ENCODE peak calls at places on chromosomes 16 and 17, in five cellular contexts. One of them, this sample, is unnamed.

GRCh38 chr16:4414187-4414909 is 2.0 kb downstream of the CORO7 start:
- DNase-seq in uterus: no peak
- DNase-seq in heart left ventricle: no peak
- DNase-seq in DND-41: no peak
- DNase-seq in cardiac muscle cell: no peak
- DNase-seq in this sample: no peak

GRCh38 chr16:77600555-77600954 is 121.8 kb upstream of the NUDT7 start:
- DNase-seq in heart left ventricle: no peak
- DNase-seq in DND-41: no peak
- DNase-seq in cardiac muscle cell: no peak
- DNase-seq in uterus: no peak
- DNase-seq in this sample: no peak

GRCh38 chr16:77306050-77306616 is 106.9 kb downstream of the SYCE1L start:
- DNase-seq in cardiac muscle cell: no peak
- DNase-seq in heart left ventricle: no peak
- DNase-seq in DND-41: peak; percentile 59
- DNase-seq in uterus: no peak
- DNase-seq in this sample: no peak

GRCh38 chr16:53664724-53665345 is 38.8 kb downstream of the RPGRIP1L start:
- DNase-seq in DND-41: no peak
- DNase-seq in uterus: no peak
- DNase-seq in cardiac muscle cell: peak; percentile 91
- DNase-seq in heart left ventricle: no peak
- DNase-seq in this sample: no peak

GRCh38 chr17:17808706-17809432 is 27.9 kb downstream of the SREBF1 start:
- DNase-seq in cardiac muscle cell: peak; percentile 43
- DNase-seq in DND-41: no peak
- DNase-seq in heart left ventricle: no peak
- DNase-seq in uterus: no peak
- DNase-seq in this sample: no peak

GRCh38 chr17:71440513-71440912 is 680.3 kb upstream of the SOX9 start:
- DNase-seq in uterus: no peak
- DNase-seq in cardiac muscle cell: no peak
- DNase-seq in heart left ventricle: no peak
- DNase-seq in DND-41: no peak
- DNase-seq in this sample: no peak

GRCh38 chr16:85860413-85861094 is 38.4 kb upstream of the IRF8 start:
- DNase-seq in uterus: no peak
- DNase-seq in heart left ventricle: no peak
- DNase-seq in cardiac muscle cell: no peak
- DNase-seq in DND-41: no peak
- DNase-seq in this sample: no peak

GRCh38 chr16:75591001-75591852 is 25.0 kb downstream of the GABARAPL2 start:
- DNase-seq in DND-41: no peak
- DNase-seq in uterus: peak; percentile 77
- DNase-seq in cardiac muscle cell: peak; percentile 84
- DNase-seq in heart left ventricle: peak; percentile 83
- DNase-seq in this sample: no peak

GRCh38 chr17:3794890-3795757 is 5.9 kb downstream of the ITGAE start:
- DNase-seq in DND-41: no peak
- DNase-seq in uterus: no peak
- DNase-seq in heart left ventricle: no peak
- DNase-seq in cardiac muscle cell: no peak
- DNase-seq in this sample: no peak

GRCh38 chr17:17971431-17972125 is 622 bp downstream of the TOM1L2 start:
- DNase-seq in uterus: peak; percentile 40
- DNase-seq in heart left ventricle: peak; percentile 69
- DNase-seq in DND-41: peak; percentile 15
- DNase-seq in cardiac muscle cell: peak; percentile 41
- DNase-seq in this sample: no peak

GRCh38 chr17:79131701-79132100 is 57.1 kb downstream of the ENGASE start:
- DNase-seq in DND-41: no peak
- DNase-seq in heart left ventricle: no peak
- DNase-seq in cardiac muscle cell: no peak
- DNase-seq in uterus: no peak
- DNase-seq in this sample: no peak

GRCh38 chr16:1024126-1024525 is 42.6 kb downstream of the SOX8 start:
- DNase-seq in uterus: no peak
- DNase-seq in heart left ventricle: no peak
- DNase-seq in cardiac muscle cell: no peak
- DNase-seq in DND-41: no peak
- DNase-seq in this sample: no peak

GRCh38 chr17:74499992-74500391 is 31.3 kb downstream of the CD300LB start:
- DNase-seq in uterus: no peak
- DNase-seq in cardiac muscle cell: no peak
- DNase-seq in DND-41: no peak
- DNase-seq in heart left ventricle: no peak
- DNase-seq in this sample: no peak

DNA sequence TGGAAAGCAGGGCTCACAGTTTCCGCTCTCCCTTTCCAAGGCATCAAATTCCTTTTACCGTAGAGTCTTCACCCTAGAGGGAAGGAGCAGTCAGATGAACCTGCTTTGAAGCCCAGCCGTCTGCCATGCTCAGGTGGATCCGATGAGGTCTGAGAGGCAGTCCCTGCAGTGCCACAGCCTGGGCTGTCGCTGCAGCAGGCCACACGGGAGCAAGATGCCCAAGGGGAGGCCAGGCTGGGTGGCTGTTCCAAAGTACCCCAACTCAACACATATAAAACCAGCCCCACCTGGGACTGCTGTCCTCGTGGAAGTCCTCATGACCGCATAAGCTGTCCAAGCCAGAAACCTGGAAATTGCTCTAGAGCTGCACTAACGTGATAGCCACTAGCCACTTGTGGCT is 4.9 kb upstream of the LIMD2 start:
- DNase-seq in heart left ventricle: no peak
- DNase-seq in cardiac muscle cell: no peak
- DNase-seq in uterus: no peak
- DNase-seq in DND-41: no peak
- DNase-seq in this sample: no peak
- H3K27ac ChIP-seq in heart left ventricle: peak overlapping the region; percentile 15
- H3K27ac ChIP-seq in cardiac muscle cell: no peak overlapping the region
- H3K27ac ChIP-seq in uterus: no peak overlapping the region
- H3K27ac ChIP-seq in DND-41: no peak overlapping the region
- H3K27ac ChIP-seq in this sample: no peak overlapping the region

DNA sequence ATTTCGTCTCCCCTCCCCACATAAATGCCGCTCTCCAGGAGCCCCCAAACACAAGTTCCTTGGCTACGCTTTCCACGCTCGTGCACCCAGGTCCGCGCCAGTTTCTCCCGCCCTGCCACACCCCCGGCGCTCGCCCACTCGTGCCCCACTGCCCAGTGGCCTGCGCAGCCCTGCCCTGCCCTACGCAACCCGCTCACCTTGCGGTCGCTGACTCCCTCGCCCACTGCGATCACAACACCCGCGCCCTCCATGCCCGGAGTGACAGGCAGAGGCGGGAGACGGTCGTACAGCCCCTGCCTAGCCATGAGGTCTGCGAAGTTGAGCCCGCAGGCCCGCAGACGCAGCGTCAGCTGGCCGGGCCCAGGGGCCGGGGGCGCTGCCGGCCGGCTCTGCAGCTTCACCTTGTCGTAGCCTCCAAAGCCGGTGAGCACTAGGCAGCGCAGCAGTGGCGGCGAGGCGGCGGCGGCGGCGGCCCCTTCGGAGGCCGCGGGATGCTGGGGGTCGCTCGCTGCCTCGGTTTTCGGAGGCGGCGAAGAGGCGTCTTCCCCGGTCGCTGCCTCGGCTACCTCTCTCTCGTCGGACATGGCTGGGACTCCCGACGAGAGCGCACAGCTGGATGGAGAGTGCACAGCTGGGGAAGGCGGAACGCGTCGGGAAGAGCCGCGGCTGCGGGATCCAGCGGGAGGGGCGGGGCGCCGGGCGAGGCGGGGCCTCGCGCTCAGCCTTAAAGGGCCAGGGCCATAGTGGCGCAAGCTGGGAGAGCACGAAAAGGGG is at the start of gene VAT1:
- DNase-seq in uterus: peak; percentile 78
- DNase-seq in heart left ventricle: peak; percentile 86
- DNase-seq in cardiac muscle cell: peak; percentile 84
- DNase-seq in DND-41: peak; percentile 74
- DNase-seq in this sample: peak; percentile 81
- TF ChIP-seq CTCF in uterus: peak; percentile 7
- TF ChIP-seq CTCF in heart left ventricle: no peak
- TF ChIP-seq CTCF in cardiac muscle cell: no peak
- TF ChIP-seq CTCF in DND-41: no peak
- TF ChIP-seq CTCF in this sample: no peak

GRCh38 chr16:9709221-9709620 is 473.0 kb downstream of the GRIN2A start:
- DNase-seq in uterus: no peak
- DNase-seq in heart left ventricle: no peak
- DNase-seq in DND-41: no peak
- DNase-seq in cardiac muscle cell: no peak
- DNase-seq in this sample: no peak
- H3K27ac ChIP-seq in uterus: no peak overlapping the region
- H3K27ac ChIP-seq in heart left ventricle: no peak overlapping the region
- H3K27ac ChIP-seq in DND-41: no peak overlapping the region
- H3K27ac ChIP-seq in cardiac muscle cell: no peak overlapping the region
- H3K27ac ChIP-seq in this sample: no peak overlapping the region

GRCh38 chr17:36752096-36752888 is 150.9 kb downstream of the MRM1 start:
- DNase-seq in DND-41: no peak
- DNase-seq in heart left ventricle: no peak
- DNase-seq in cardiac muscle cell: no peak
- DNase-seq in uterus: no peak
- DNase-seq in this sample: no peak

GRCh38 chr17:36756695-36757094 is 155.3 kb downstream of the MRM1 start:
- DNase-seq in uterus: no peak
- DNase-seq in DND-41: no peak
- DNase-seq in heart left ventricle: no peak
- DNase-seq in cardiac muscle cell: no peak
- DNase-seq in this sample: no peak

GRCh38 chr17:36750316-36750885 is 149.0 kb downstream of the MRM1 start:
- DNase-seq in heart left ventricle: no peak
- DNase-seq in uterus: no peak
- DNase-seq in cardiac muscle cell: no peak
- DNase-seq in DND-41: no peak
- DNase-seq in this sample: no peak

GRCh38 chr17:36760425-36760824 is 159.0 kb downstream of the MRM1 start:
- DNase-seq in heart left ventricle: no peak
- DNase-seq in uterus: no peak
- DNase-seq in cardiac muscle cell: no peak
- DNase-seq in DND-41: no peak
- DNase-seq in this sample: no peak

GRCh38 chr17:36755586-36755985 is 154.2 kb downstream of the MRM1 start:
- DNase-seq in heart left ventricle: no peak
- DNase-seq in DND-41: peak; percentile 35
- DNase-seq in uterus: no peak
- DNase-seq in cardiac muscle cell: peak; percentile 12
- DNase-seq in this sample: no peak
- TF ChIP-seq CTCF in heart left ventricle: no peak
- TF ChIP-seq CTCF in DND-41: peak; percentile 69
- TF ChIP-seq CTCF in uterus: no peak
- TF ChIP-seq CTCF in cardiac muscle cell: peak; percentile 37
- TF ChIP-seq CTCF in this sample: no peak

GRCh38 chr17:1482686-1483445 is 9.6 kb downstream of the MYO1C start:
- DNase-seq in uterus: no peak
- DNase-seq in DND-41: no peak
- DNase-seq in heart left ventricle: no peak
- DNase-seq in cardiac muscle cell: peak; percentile 22
- DNase-seq in this sample: no peak

GRCh38 chr17:1485311-1485747 is 7.2 kb downstream of the MYO1C start:
- DNase-seq in DND-41: no peak
- DNase-seq in uterus: peak; percentile 52
- DNase-seq in cardiac muscle cell: peak; percentile 37
- DNase-seq in heart left ventricle: peak; percentile 80
- DNase-seq in this sample: no peak

GRCh38 chr17:1484586-1485310 is 7.7 kb downstream of the MYO1C start:
- DNase-seq in cardiac muscle cell: peak; percentile 62
- DNase-seq in heart left ventricle: peak; percentile 72
- DNase-seq in DND-41: peak; percentile 67
- DNase-seq in uterus: peak; percentile 68
- DNase-seq in this sample: peak; percentile 39

GRCh38 chr17:1485748-1486376 is 6.6 kb downstream of the MYO1C start:
- DNase-seq in uterus: peak; percentile 72
- DNase-seq in cardiac muscle cell: peak; percentile 69
- DNase-seq in heart left ventricle: peak; percentile 83
- DNase-seq in DND-41: peak; percentile 51
- DNase-seq in this sample: peak; percentile 40

DNA sequence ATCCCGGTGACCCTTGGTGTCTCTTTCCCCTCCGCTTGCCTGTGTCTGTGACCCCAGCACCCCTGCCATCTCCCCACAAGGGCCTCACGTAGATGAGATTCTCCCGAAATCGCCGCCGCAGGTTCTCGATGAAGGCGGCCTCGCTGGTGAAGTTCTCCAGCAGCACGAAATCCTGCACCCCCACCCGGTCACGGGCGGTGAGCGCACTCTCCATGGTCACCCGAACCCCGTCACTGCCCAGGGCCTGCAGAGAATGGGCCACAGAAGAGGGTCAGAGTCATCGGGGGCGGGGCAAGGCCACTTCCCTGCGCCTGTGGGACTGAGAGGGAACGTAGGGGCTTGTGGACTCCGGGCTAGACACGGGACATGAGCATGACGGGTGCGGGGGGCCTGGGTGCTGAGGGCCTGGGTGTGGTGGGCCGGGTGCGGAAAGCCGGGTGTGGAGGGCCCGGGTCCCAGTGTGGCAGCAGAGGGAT is 8.4 kb downstream of the MYO1C start:
- DNase-seq in DND-41: no peak
- DNase-seq in heart left ventricle: no peak
- DNase-seq in cardiac muscle cell: no peak
- DNase-seq in uterus: no peak
- DNase-seq in this sample: no peak
- H3K27ac ChIP-seq in DND-41: no peak overlapping the region
- H3K27ac ChIP-seq in heart left ventricle: peak overlapping the region; percentile 94
- H3K27ac ChIP-seq in cardiac muscle cell: peak overlapping the region; percentile 99
- H3K27ac ChIP-seq in uterus: peak overlapping the region; percentile 98
- H3K27ac ChIP-seq in this sample: peak overlapping the region; percentile 97

GRCh38 chr16:89363621-89364393 is 126.6 kb downstream of the ANKRD11 start:
- DNase-seq in heart left ventricle: no peak
- DNase-seq in DND-41: peak; percentile 50
- DNase-seq in cardiac muscle cell: peak; percentile 78
- DNase-seq in uterus: no peak
- DNase-seq in this sample: peak; percentile 67

GRCh38 chr16:89365996-89366395 is 124.4 kb downstream of the ANKRD11 start:
- DNase-seq in cardiac muscle cell: no peak
- DNase-seq in DND-41: no peak
- DNase-seq in heart left ventricle: no peak
- DNase-seq in uterus: no peak
- DNase-seq in this sample: no peak

GRCh38 chr16:89366561-89367537 is 123.5 kb downstream of the ANKRD11 start:
- DNase-seq in cardiac muscle cell: no peak
- DNase-seq in DND-41: no peak
- DNase-seq in uterus: no peak
- DNase-seq in heart left ventricle: no peak
- DNase-seq in this sample: no peak

GRCh38 chr16:89364603-89365002 is 125.8 kb downstream of the ANKRD11 start:
- DNase-seq in DND-41: no peak
- DNase-seq in heart left ventricle: no peak
- DNase-seq in uterus: no peak
- DNase-seq in cardiac muscle cell: peak; percentile 39
- DNase-seq in this sample: no peak

DNA sequence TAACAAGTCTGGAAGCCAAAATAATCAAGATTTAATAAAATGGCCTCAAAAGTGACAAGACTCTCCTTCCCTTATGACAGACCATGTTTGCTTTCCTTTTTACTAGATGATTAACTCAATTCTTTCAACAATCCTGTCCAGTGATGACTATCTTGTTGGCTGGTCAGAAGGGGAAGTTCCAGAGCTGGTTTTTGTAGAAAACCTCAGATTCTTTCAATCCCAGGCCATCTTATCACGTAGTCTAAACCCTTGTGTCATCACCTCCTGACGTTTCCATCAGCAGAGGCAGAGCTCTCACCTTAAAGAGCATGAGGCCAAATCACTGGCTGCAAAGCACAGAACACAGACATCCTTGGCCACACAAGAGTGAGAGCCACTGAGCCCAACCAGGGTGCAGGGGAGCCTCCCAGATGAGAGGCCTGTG is 125.3 kb downstream of the ANKRD11 start:
- DNase-seq in DND-41: no peak
- DNase-seq in heart left ventricle: no peak
- DNase-seq in uterus: no peak
- DNase-seq in cardiac muscle cell: peak; percentile 60
- DNase-seq in this sample: no peak
- TF ChIP-seq CTCF in DND-41: no peak
- TF ChIP-seq CTCF in heart left ventricle: no peak
- TF ChIP-seq CTCF in uterus: no peak
- TF ChIP-seq CTCF in cardiac muscle cell: no peak
- TF ChIP-seq CTCF in this sample: no peak